ENCODE peak calls at places on chromosomes 12 and 14, in eight cellular contexts. N, D, E, R, S, H, U and K are unnamed samples.

GRCh38 chr12:52832960-52833905 is 878 bp downstream of the KRT79 start:
- DNase-seq in N (no peak), D (no peak), E (no peak), R (no peak), S (no peak), H (no peak), U (no peak), K (no peak)

GRCh38 chr12:630656-631632 is 32.3 kb downstream of the NINJ2 start:
- DNase-seq in N (no peak), D (no peak), E (peak), R (no peak), S (no peak), H (no peak), U (no peak), K (no peak)

GRCh38 chr12:45668641-45669040 is 60.9 kb upstream of the ARID2 start:
- DNase-seq in N (no peak), D (no peak), E (no peak), R (no peak), S (no peak), H (no peak), U (no peak), K (no peak)

GRCh38 chr14:94227029-94227428 is 52.9 kb downstream of the PPP4R4 start:
- DNase-seq in N (peak), D (no peak), E (no peak), R (no peak), S (no peak), H (no peak), U (no peak), K (peak)

GRCh38 chr12:128844031-128844635 is 9.1 kb upstream of the GLT1D1 start:
- DNase-seq in N (no peak), D (no peak), E (no peak), R (no peak), S (no peak), H (no peak), U (no peak), K (no peak)

GRCh38 chr12:118376089-118377004 is at the start of gene SUDS3:
- DNase-seq in N (peak), D (peak), E (peak), R (peak), S (peak), H (peak), U (peak), K (peak)

GRCh38 chr12:62331306-62331705 is 71.1 kb downstream of the USP15 start:
- DNase-seq in N (no peak), D (no peak), E (no peak), R (no peak), S (no peak), H (no peak), U (no peak), K (no peak)

GRCh38 chr12:69238589-69239285 is 632 bp upstream of the CPSF6 start:
- DNase-seq in N (no peak), D (no peak), E (no peak), R (no peak), S (no peak), H (no peak), U (no peak), K (no peak)

GRCh38 chr12:26117321-26117720 is 7.5 kb downstream of the BHLHE41 start:
- DNase-seq in N (no peak), D (no peak), E (no peak), R (no peak), S (no peak), H (no peak), U (no peak), K (no peak)

GRCh38 chr12:66668311-66668710 is 10.6 kb downstream of the GRIP1 start:
- DNase-seq in N (no peak), D (no peak), E (no peak), R (no peak), S (no peak), H (no peak), U (peak), K (no peak)

GRCh38 chr12:4203772-4204376 is 69.7 kb upstream of the CCND2 start:
- DNase-seq in N (no peak), D (no peak), E (no peak), R (no peak), S (no peak), H (no peak), U (no peak), K (no peak)

GRCh38 chr14:58151701-58152568 is at the start of gene ARMH4:
- DNase-seq in N (peak), D (peak), E (peak), R (peak), S (peak), H (peak), U (peak), K (peak)

GRCh38 chr12:2963760-2964292 is 4.6 kb downstream of the TEAD4 start:
- DNase-seq in N (no peak), D (no peak), E (no peak), R (no peak), S (no peak), H (no peak), U (no peak), K (no peak)

GRCh38 chr12:65164774-65165173 is 4.6 kb upstream of the LEMD3 start:
- DNase-seq in N (no peak), D (no peak), E (no peak), R (no peak), S (no peak), H (no peak), U (no peak), K (no peak)

GRCh38 chr12:58288191-58288590 is 346.8 kb downstream of the ATP23 start:
- DNase-seq in N (peak), D (no peak), E (no peak), R (no peak), S (no peak), H (no peak), U (no peak), K (peak)

GRCh38 chr14:23056956-23057756 is at the start of gene CDH24:
- DNase-seq in N (peak), D (peak), E (no peak), R (peak), S (no peak), H (peak), U (no peak), K (peak)

GRCh38 chr12:100248886-100249285 is 18.0 kb downstream of the DEPDC4 start:
- DNase-seq in N (peak), D (no peak), E (no peak), R (no peak), S (no peak), H (no peak), U (no peak), K (peak)

GRCh38 chr14:64113279-64113678 is 180.9 kb downstream of the ESR2 start:
- DNase-seq in N (no peak), D (no peak), E (no peak), R (no peak), S (no peak), H (no peak), U (no peak), K (no peak)

GRCh38 chr12:103169-103981 is 36.8 kb downstream of the IQSEC3 start:
- DNase-seq in N (no peak), D (peak), E (peak), R (no peak), S (no peak), H (no peak), U (peak), K (no peak)